ENCODE peak calls at places on chromosomes 7 and 10, in seven cellular contexts. One of them, this sample, is unnamed.

GRCh38 chr7:111911166-111911961 is 294.8 kb downstream of the DOCK4 start:
- DNase-seq in anterior cingulate cortex: no peak
- DNase-seq in tibial artery: no peak
- DNase-seq in mucosa of descending colon: no peak
- DNase-seq in NCI-H510A treated with DMSO at 0.1 percent for 48 hours: no peak
- DNase-seq in RPMI8226: no peak
- DNase-seq in GF-D8: no peak
- DNase-seq in this sample: no peak

GRCh38 chr10:125201108-125201524 is 40.8 kb upstream of the CTBP2 start:
- DNase-seq in anterior cingulate cortex: no peak
- DNase-seq in tibial artery: no peak
- DNase-seq in mucosa of descending colon: no peak
- DNase-seq in NCI-H510A treated with DMSO at 0.1 percent for 48 hours: no peak
- DNase-seq in RPMI8226: peak
- DNase-seq in GF-D8: no peak
- DNase-seq in this sample: peak

GRCh38 chr7:110397927-110398660 is 692.8 kb upstream of the LRRN3 start:
- DNase-seq in anterior cingulate cortex: no peak
- DNase-seq in tibial artery: no peak
- DNase-seq in mucosa of descending colon: no peak
- DNase-seq in NCI-H510A treated with DMSO at 0.1 percent for 48 hours: no peak
- DNase-seq in RPMI8226: no peak
- DNase-seq in GF-D8: no peak
- DNase-seq in this sample: no peak

GRCh38 chr7:80147543-80148376 is 13.1 kb downstream of the GNAI1 start:
- DNase-seq in anterior cingulate cortex: no peak
- DNase-seq in tibial artery: no peak
- DNase-seq in mucosa of descending colon: no peak
- DNase-seq in NCI-H510A treated with DMSO at 0.1 percent for 48 hours: no peak
- DNase-seq in RPMI8226: no peak
- DNase-seq in GF-D8: no peak
- DNase-seq in this sample: peak

GRCh38 chr10:80459047-80459865 is 5.1 kb downstream of the TSPAN14 start:
- DNase-seq in anterior cingulate cortex: no peak
- DNase-seq in tibial artery: peak
- DNase-seq in mucosa of descending colon: peak
- DNase-seq in NCI-H510A treated with DMSO at 0.1 percent for 48 hours: peak
- DNase-seq in RPMI8226: no peak
- DNase-seq in GF-D8: peak
- DNase-seq in this sample: peak

GRCh38 chr10:122140477-122140902 is 130.6 kb upstream of the BTBD16 start:
- DNase-seq in anterior cingulate cortex: no peak
- DNase-seq in tibial artery: peak
- DNase-seq in mucosa of descending colon: no peak
- DNase-seq in NCI-H510A treated with DMSO at 0.1 percent for 48 hours: peak
- DNase-seq in RPMI8226: no peak
- DNase-seq in GF-D8: no peak
- DNase-seq in this sample: peak

GRCh38 chr7:104185346-104185745 is 22.5 kb downstream of the ORC5 start:
- DNase-seq in anterior cingulate cortex: no peak
- DNase-seq in tibial artery: no peak
- DNase-seq in mucosa of descending colon: no peak
- DNase-seq in NCI-H510A treated with DMSO at 0.1 percent for 48 hours: no peak
- DNase-seq in RPMI8226: no peak
- DNase-seq in GF-D8: no peak
- DNase-seq in this sample: no peak

GRCh38 chr10:79137826-79138225 is 69.1 kb downstream of the ZMIZ1 start:
- DNase-seq in anterior cingulate cortex: no peak
- DNase-seq in tibial artery: no peak
- DNase-seq in mucosa of descending colon: peak
- DNase-seq in NCI-H510A treated with DMSO at 0.1 percent for 48 hours: no peak
- DNase-seq in RPMI8226: no peak
- DNase-seq in GF-D8: peak
- DNase-seq in this sample: no peak

GRCh38 chr10:74502963-74503608 is 323.3 kb upstream of the KAT6B start:
- DNase-seq in anterior cingulate cortex: no peak
- DNase-seq in tibial artery: no peak
- DNase-seq in mucosa of descending colon: no peak
- DNase-seq in NCI-H510A treated with DMSO at 0.1 percent for 48 hours: no peak
- DNase-seq in RPMI8226: no peak
- DNase-seq in GF-D8: no peak
- DNase-seq in this sample: peak

GRCh38 chr7:19519443-19519977 is 189.3 kb downstream of the POLR1F start:
- DNase-seq in anterior cingulate cortex: no peak
- DNase-seq in tibial artery: no peak
- DNase-seq in mucosa of descending colon: no peak
- DNase-seq in NCI-H510A treated with DMSO at 0.1 percent for 48 hours: peak
- DNase-seq in RPMI8226: no peak
- DNase-seq in GF-D8: no peak
- DNase-seq in this sample: no peak

GRCh38 chr7:130938661-130939060 is 204.7 kb upstream of the KLF14 start:
- DNase-seq in anterior cingulate cortex: no peak
- DNase-seq in tibial artery: no peak
- DNase-seq in mucosa of descending colon: no peak
- DNase-seq in NCI-H510A treated with DMSO at 0.1 percent for 48 hours: no peak
- DNase-seq in RPMI8226: no peak
- DNase-seq in GF-D8: no peak
- DNase-seq in this sample: peak

GRCh38 chr7:100119701-100120517 is 475 bp downstream of the CNPY4 start:
- DNase-seq in anterior cingulate cortex: no peak
- DNase-seq in tibial artery: peak
- DNase-seq in mucosa of descending colon: peak
- DNase-seq in NCI-H510A treated with DMSO at 0.1 percent for 48 hours: no peak
- DNase-seq in RPMI8226: peak
- DNase-seq in GF-D8: peak
- DNase-seq in this sample: peak